ENCODE peak calls at places on chromosomes 13 and 19, in ten cellular contexts. One of them, this sample, is unnamed.
A peak's percentile ranks its signal among the peaks of the same experiment; 100 is the strongest.

GRCh38 chr19:42279148-42279901 is 10.3 kb downstream of the CIC start:
- DNase-seq in pancreas: no peak
- DNase-seq in heart left ventricle: no peak
- DNase-seq in H9: peak; percentile 50
- DNase-seq in tibial nerve: no peak
- DNase-seq in cardiac muscle cell: no peak
- DNase-seq in CD8-positive, alpha-beta memory T cell: no peak
- DNase-seq in breast epithelium: no peak
- DNase-seq in kidney: no peak
- DNase-seq in adrenal gland: peak; percentile 33
- DNase-seq in this sample: no peak

GRCh38 chr19:16594131-16594586 is 21.9 kb upstream of the SLC35E1 start:
- DNase-seq in pancreas: no peak
- DNase-seq in heart left ventricle: no peak
- DNase-seq in H9: no peak
- DNase-seq in tibial nerve: no peak
- DNase-seq in cardiac muscle cell: no peak
- DNase-seq in CD8-positive, alpha-beta memory T cell: peak; percentile 72
- DNase-seq in breast epithelium: no peak
- DNase-seq in kidney: no peak
- DNase-seq in adrenal gland: no peak
- DNase-seq in this sample: no peak

GRCh38 chr13:79317856-79318255 is 88.2 kb downstream of the RBM26 start:
- DNase-seq in pancreas: no peak
- DNase-seq in heart left ventricle: no peak
- DNase-seq in H9: no peak
- DNase-seq in tibial nerve: no peak
- DNase-seq in cardiac muscle cell: no peak
- DNase-seq in CD8-positive, alpha-beta memory T cell: no peak
- DNase-seq in breast epithelium: no peak
- DNase-seq in kidney: no peak
- DNase-seq in adrenal gland: no peak
- DNase-seq in this sample: no peak

GRCh38 chr19:41269571-41269970 is 5.4 kb downstream of the HNRNPUL1 start:
- DNase-seq in pancreas: no peak
- DNase-seq in heart left ventricle: no peak
- DNase-seq in H9: no peak
- DNase-seq in tibial nerve: no peak
- DNase-seq in cardiac muscle cell: no peak
- DNase-seq in CD8-positive, alpha-beta memory T cell: no peak
- DNase-seq in breast epithelium: no peak
- DNase-seq in kidney: no peak
- DNase-seq in adrenal gland: no peak
- DNase-seq in this sample: no peak

GRCh38 chr19:47745010-47745901 is at the start of gene NOP53:
- DNase-seq in pancreas: peak; percentile 98
- DNase-seq in heart left ventricle: peak; percentile 97
- DNase-seq in H9: peak; percentile 97
- DNase-seq in tibial nerve: peak; percentile 97
- DNase-seq in cardiac muscle cell: peak; percentile 98
- DNase-seq in CD8-positive, alpha-beta memory T cell: peak; percentile 98
- DNase-seq in breast epithelium: peak; percentile 98
- DNase-seq in kidney: peak; percentile 98
- DNase-seq in adrenal gland: peak; percentile 96
- DNase-seq in this sample: peak; percentile 92

GRCh38 chr19:8050274-8051096 is 2.1 kb upstream of the CCL25 start:
- DNase-seq in pancreas: peak; percentile 85
- DNase-seq in heart left ventricle: peak; percentile 82
- DNase-seq in H9: peak; percentile 99
- DNase-seq in tibial nerve: peak; percentile 79
- DNase-seq in cardiac muscle cell: peak; percentile 96
- DNase-seq in CD8-positive, alpha-beta memory T cell: peak; percentile 79
- DNase-seq in breast epithelium: peak; percentile 64
- DNase-seq in kidney: peak; percentile 93
- DNase-seq in adrenal gland: peak; percentile 70
- DNase-seq in this sample: peak; percentile 94

GRCh38 chr13:98468352-98468751 is 108.6 kb downstream of the STK24 start:
- DNase-seq in pancreas: no peak
- DNase-seq in heart left ventricle: no peak
- DNase-seq in H9: no peak
- DNase-seq in tibial nerve: no peak
- DNase-seq in cardiac muscle cell: peak; percentile 56
- DNase-seq in CD8-positive, alpha-beta memory T cell: no peak
- DNase-seq in breast epithelium: no peak
- DNase-seq in kidney: peak; percentile 29
- DNase-seq in adrenal gland: no peak
- DNase-seq in this sample: no peak

GRCh38 chr19:29248332-29248844 is 35.4 kb upstream of the UQCRFS1 start:
- DNase-seq in pancreas: no peak
- DNase-seq in heart left ventricle: no peak
- DNase-seq in H9: peak; percentile 35
- DNase-seq in tibial nerve: no peak
- DNase-seq in cardiac muscle cell: no peak
- DNase-seq in CD8-positive, alpha-beta memory T cell: no peak
- DNase-seq in breast epithelium: no peak
- DNase-seq in kidney: no peak
- DNase-seq in adrenal gland: no peak
- DNase-seq in this sample: no peak

GRCh38 chr13:29886446-29886845 is 36.0 kb upstream of the UBL3 start:
- DNase-seq in pancreas: no peak
- DNase-seq in heart left ventricle: no peak
- DNase-seq in H9: no peak
- DNase-seq in tibial nerve: no peak
- DNase-seq in cardiac muscle cell: no peak
- DNase-seq in CD8-positive, alpha-beta memory T cell: peak; percentile 72
- DNase-seq in breast epithelium: no peak
- DNase-seq in kidney: no peak
- DNase-seq in adrenal gland: no peak
- DNase-seq in this sample: no peak

GRCh38 chr13:26257049-26257448 is 3.1 kb downstream of the CDK8 start:
- DNase-seq in pancreas: no peak
- DNase-seq in heart left ventricle: no peak
- DNase-seq in H9: no peak
- DNase-seq in tibial nerve: no peak
- DNase-seq in cardiac muscle cell: no peak
- DNase-seq in CD8-positive, alpha-beta memory T cell: no peak
- DNase-seq in breast epithelium: no peak
- DNase-seq in kidney: no peak
- DNase-seq in adrenal gland: no peak
- DNase-seq in this sample: no peak

GRCh38 chr13:108508263-108508662 is 121.1 kb upstream of the MYO16 start:
- DNase-seq in pancreas: no peak
- DNase-seq in heart left ventricle: no peak
- DNase-seq in H9: peak; percentile 40
- DNase-seq in tibial nerve: no peak
- DNase-seq in cardiac muscle cell: peak; percentile 39
- DNase-seq in CD8-positive, alpha-beta memory T cell: no peak
- DNase-seq in breast epithelium: no peak
- DNase-seq in kidney: no peak
- DNase-seq in adrenal gland: no peak
- DNase-seq in this sample: no peak

GRCh38 chr13:45372189-45373115 is 31.5 kb upstream of the TPT1 start:
- DNase-seq in pancreas: no peak
- DNase-seq in heart left ventricle: no peak
- DNase-seq in H9: no peak
- DNase-seq in tibial nerve: no peak
- DNase-seq in cardiac muscle cell: no peak
- DNase-seq in CD8-positive, alpha-beta memory T cell: peak; percentile 4
- DNase-seq in breast epithelium: no peak
- DNase-seq in kidney: no peak
- DNase-seq in adrenal gland: no peak
- DNase-seq in this sample: no peak

GRCh38 chr19:31583148-31583547 is 233.9 kb upstream of the TSHZ3 start:
- DNase-seq in pancreas: no peak
- DNase-seq in heart left ventricle: no peak
- DNase-seq in H9: peak; percentile 1
- DNase-seq in tibial nerve: no peak
- DNase-seq in cardiac muscle cell: no peak
- DNase-seq in CD8-positive, alpha-beta memory T cell: no peak
- DNase-seq in breast epithelium: no peak
- DNase-seq in kidney: no peak
- DNase-seq in adrenal gland: no peak
- DNase-seq in this sample: no peak

GRCh38 chr13:99311137-99311536 is 3.9 kb upstream of the GPR183 start:
- DNase-seq in pancreas: no peak
- DNase-seq in heart left ventricle: no peak
- DNase-seq in H9: peak; percentile 35
- DNase-seq in tibial nerve: no peak
- DNase-seq in cardiac muscle cell: no peak
- DNase-seq in CD8-positive, alpha-beta memory T cell: no peak
- DNase-seq in breast epithelium: no peak
- DNase-seq in kidney: no peak
- DNase-seq in adrenal gland: no peak
- DNase-seq in this sample: no peak

DNA sequence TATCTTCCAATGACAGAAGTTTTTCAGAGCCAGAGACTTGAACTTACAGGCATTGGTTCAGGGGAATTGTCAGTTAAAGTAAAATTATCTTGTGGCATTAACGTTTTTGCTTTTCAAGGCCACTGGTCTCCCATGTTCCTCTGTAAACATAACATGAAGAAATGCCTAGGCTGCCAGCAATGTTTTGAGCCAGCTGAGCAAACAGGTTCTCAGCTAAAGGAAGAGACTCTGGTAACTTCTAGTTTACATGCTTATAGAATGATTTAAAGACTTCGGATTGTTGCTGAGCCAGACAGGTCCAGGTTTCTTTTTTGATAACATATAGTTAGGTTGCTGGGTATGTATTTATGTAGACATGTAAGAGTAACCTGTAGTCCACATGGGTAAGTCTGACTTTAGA is 35.7 kb downstream of the ZNF493 start:
- DNase-seq in pancreas: no peak
- DNase-seq in heart left ventricle: no peak
- DNase-seq in H9: no peak
- DNase-seq in tibial nerve: no peak
- DNase-seq in cardiac muscle cell: no peak
- DNase-seq in CD8-positive, alpha-beta memory T cell: no peak
- DNase-seq in breast epithelium: no peak
- DNase-seq in kidney: no peak
- DNase-seq in adrenal gland: no peak
- DNase-seq in this sample: no peak
- H3K9me3 ChIP-seq in pancreas: no peaks in the 10 kb centered on the region
- H3K9me3 ChIP-seq in heart left ventricle: peaks cover 7% of the 10 kb centered on the region
- H3K9me3 ChIP-seq in H9: no peaks in the 10 kb centered on the region
- H3K9me3 ChIP-seq in tibial nerve: no peaks in the 10 kb centered on the region
- H3K9me3 ChIP-seq in cardiac muscle cell: no peaks in the 10 kb centered on the region
- H3K9me3 ChIP-seq in CD8-positive, alpha-beta memory T cell: peaks cover 46% of the 10 kb centered on the region
- H3K9me3 ChIP-seq in breast epithelium: peaks cover 7% of the 10 kb centered on the region
- H3K9me3 ChIP-seq in kidney: peaks cover 9% of the 10 kb centered on the region
- H3K9me3 ChIP-seq in adrenal gland: peaks cover 7% of the 10 kb centered on the region
- H3K9me3 ChIP-seq in this sample: peaks cover 1% of the 10 kb centered on the region

GRCh38 chr19:9296336-9296735 is 13.3 kb downstream of the ZNF699 start:
- DNase-seq in pancreas: no peak
- DNase-seq in heart left ventricle: no peak
- DNase-seq in H9: no peak
- DNase-seq in tibial nerve: no peak
- DNase-seq in cardiac muscle cell: no peak
- DNase-seq in CD8-positive, alpha-beta memory T cell: no peak
- DNase-seq in breast epithelium: no peak
- DNase-seq in kidney: no peak
- DNase-seq in adrenal gland: no peak
- DNase-seq in this sample: no peak
- H3K9me3 ChIP-seq in pancreas: no peaks in the 10 kb centered on the region
- H3K9me3 ChIP-seq in heart left ventricle: peaks cover 99% of the 10 kb centered on the region
- H3K9me3 ChIP-seq in H9: peaks cover 82% of the 10 kb centered on the region
- H3K9me3 ChIP-seq in tibial nerve: peaks cover 15% of the 10 kb centered on the region
- H3K9me3 ChIP-seq in cardiac muscle cell: peaks cover 2% of the 10 kb centered on the region
- H3K9me3 ChIP-seq in CD8-positive, alpha-beta memory T cell: peaks cover 62% of the 10 kb centered on the region
- H3K9me3 ChIP-seq in breast epithelium: peaks cover 91% of the 10 kb centered on the region
- H3K9me3 ChIP-seq in kidney: peaks cover 74% of the 10 kb centered on the region
- H3K9me3 ChIP-seq in adrenal gland: peaks cover 89% of the 10 kb centered on the region
- H3K9me3 ChIP-seq in this sample: peaks cover 67% of the 10 kb centered on the region

DNA sequence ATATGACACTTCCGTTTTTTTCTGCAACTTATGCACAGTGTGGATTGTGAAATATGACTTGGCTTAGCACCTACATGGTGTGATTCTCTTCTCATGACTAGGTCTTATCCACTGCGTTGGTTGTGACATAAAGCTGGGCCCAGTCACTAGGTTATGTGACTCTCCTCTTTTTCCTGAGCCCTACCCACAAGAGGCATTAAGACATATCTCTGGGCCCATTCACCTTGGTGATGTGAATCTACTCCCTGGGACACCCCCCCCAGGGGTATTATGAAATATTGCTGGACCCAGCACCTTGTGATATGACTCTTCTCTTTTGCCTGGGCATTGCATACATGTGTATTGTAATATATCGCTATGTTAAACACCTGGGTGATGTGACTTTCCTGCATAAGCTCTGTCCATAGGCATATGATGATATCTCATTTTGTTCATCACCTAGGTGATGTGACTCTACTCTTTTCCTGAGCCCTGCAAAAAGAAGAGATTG is 85.8 kb upstream of the ZNF43 start:
- DNase-seq in pancreas: no peak
- DNase-seq in heart left ventricle: no peak
- DNase-seq in H9: no peak
- DNase-seq in tibial nerve: no peak
- DNase-seq in cardiac muscle cell: no peak
- DNase-seq in CD8-positive, alpha-beta memory T cell: no peak
- DNase-seq in breast epithelium: no peak
- DNase-seq in kidney: no peak
- DNase-seq in adrenal gland: no peak
- DNase-seq in this sample: no peak
- H3K9me3 ChIP-seq in pancreas: no peaks in the 10 kb centered on the region
- H3K9me3 ChIP-seq in heart left ventricle: peaks cover 12% of the 10 kb centered on the region
- H3K9me3 ChIP-seq in H9: peaks cover 87% of the 10 kb centered on the region
- H3K9me3 ChIP-seq in tibial nerve: no peaks in the 10 kb centered on the region
- H3K9me3 ChIP-seq in cardiac muscle cell: no peaks in the 10 kb centered on the region
- H3K9me3 ChIP-seq in CD8-positive, alpha-beta memory T cell: no peaks in the 10 kb centered on the region
- H3K9me3 ChIP-seq in breast epithelium: peaks cover 22% of the 10 kb centered on the region
- H3K9me3 ChIP-seq in kidney: peaks cover 19% of the 10 kb centered on the region
- H3K9me3 ChIP-seq in adrenal gland: no peaks in the 10 kb centered on the region
- H3K9me3 ChIP-seq in this sample: no peaks in the 10 kb centered on the region

DNA sequence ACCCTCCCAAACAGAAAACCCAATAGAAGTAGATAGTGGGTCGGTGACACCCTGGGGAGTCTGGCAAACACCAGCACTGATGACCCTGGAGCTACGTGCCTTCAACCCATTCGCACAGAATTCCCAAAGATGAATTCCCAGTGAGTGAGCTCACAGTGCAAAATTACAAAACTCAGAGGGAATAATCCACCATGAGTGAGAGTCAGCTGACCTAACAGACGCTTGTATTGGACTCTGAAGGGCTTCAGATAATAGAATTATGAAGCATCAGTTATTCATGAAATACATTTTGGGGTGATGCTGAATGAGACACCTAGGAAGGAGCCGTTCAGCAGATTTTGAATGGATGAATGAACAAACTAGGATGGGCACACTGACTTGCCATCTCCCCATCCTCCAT is 40.2 kb downstream of the KCNC3 start:
- DNase-seq in pancreas: no peak
- DNase-seq in heart left ventricle: no peak
- DNase-seq in H9: no peak
- DNase-seq in tibial nerve: no peak
- DNase-seq in cardiac muscle cell: no peak
- DNase-seq in CD8-positive, alpha-beta memory T cell: no peak
- DNase-seq in breast epithelium: no peak
- DNase-seq in kidney: no peak
- DNase-seq in adrenal gland: no peak
- DNase-seq in this sample: no peak
- H3K9me3 ChIP-seq in pancreas: no peaks in the 10 kb centered on the region
- H3K9me3 ChIP-seq in heart left ventricle: peaks cover 8% of the 10 kb centered on the region
- H3K9me3 ChIP-seq in H9: peaks cover 5% of the 10 kb centered on the region
- H3K9me3 ChIP-seq in tibial nerve: no peaks in the 10 kb centered on the region
- H3K9me3 ChIP-seq in cardiac muscle cell: no peaks in the 10 kb centered on the region
- H3K9me3 ChIP-seq in CD8-positive, alpha-beta memory T cell: no peaks in the 10 kb centered on the region
- H3K9me3 ChIP-seq in breast epithelium: peaks cover 7% of the 10 kb centered on the region
- H3K9me3 ChIP-seq in kidney: peaks cover 10% of the 10 kb centered on the region
- H3K9me3 ChIP-seq in adrenal gland: peaks cover 3% of the 10 kb centered on the region
- H3K9me3 ChIP-seq in this sample: peaks cover 21% of the 10 kb centered on the region

This sample was measured in MG63.